ENCODE peak calls at places on chromosomes 11 and 22, in seven cellular contexts. One of them, this sample, is unnamed.

GRCh38 chr11:10432971-10433370 is 22.1 kb upstream of the AMPD3 start:
- DNase-seq in sigmoid colon: no peak
- DNase-seq in GM13976: no peak
- DNase-seq in Right ventricle myocardium superior: no peak
- DNase-seq in fibroblast of the conjunctiva: no peak
- DNase-seq in skeletal muscle cell: no peak
- DNase-seq in MV-4-11: no peak
- DNase-seq in this sample: no peak

GRCh38 chr11:1018091-1018490 is 18.4 kb downstream of the MUC6 start:
- DNase-seq in sigmoid colon: no peak
- DNase-seq in GM13976: no peak
- DNase-seq in Right ventricle myocardium superior: no peak
- DNase-seq in fibroblast of the conjunctiva: no peak
- DNase-seq in skeletal muscle cell: no peak
- DNase-seq in MV-4-11: no peak
- DNase-seq in this sample: no peak

GRCh38 chr11:124724854-124725718 is 14.7 kb upstream of the NRGN start:
- DNase-seq in sigmoid colon: no peak
- DNase-seq in GM13976: peak
- DNase-seq in Right ventricle myocardium superior: no peak
- DNase-seq in fibroblast of the conjunctiva: no peak
- DNase-seq in skeletal muscle cell: no peak
- DNase-seq in MV-4-11: no peak
- DNase-seq in this sample: peak

GRCh38 chr22:21000215-21000986 is 1.5 kb downstream of the THAP7 start:
- DNase-seq in sigmoid colon: no peak
- DNase-seq in GM13976: no peak
- DNase-seq in Right ventricle myocardium superior: no peak
- DNase-seq in fibroblast of the conjunctiva: no peak
- DNase-seq in skeletal muscle cell: no peak
- DNase-seq in MV-4-11: no peak
- DNase-seq in this sample: no peak

GRCh38 chr11:131218542-131218941 is 151.9 kb upstream of the NTM start:
- DNase-seq in sigmoid colon: no peak
- DNase-seq in GM13976: no peak
- DNase-seq in Right ventricle myocardium superior: no peak
- DNase-seq in fibroblast of the conjunctiva: no peak
- DNase-seq in skeletal muscle cell: no peak
- DNase-seq in MV-4-11: no peak
- DNase-seq in this sample: no peak

GRCh38 chr11:27525824-27526516 is 19.4 kb upstream of the LIN7C start:
- DNase-seq in sigmoid colon: no peak
- DNase-seq in GM13976: no peak
- DNase-seq in Right ventricle myocardium superior: peak
- DNase-seq in fibroblast of the conjunctiva: no peak
- DNase-seq in skeletal muscle cell: no peak
- DNase-seq in MV-4-11: no peak
- DNase-seq in this sample: no peak

GRCh38 chr22:21741059-21741458 is 5.5 kb upstream of the YPEL1 start:
- DNase-seq in sigmoid colon: no peak
- DNase-seq in GM13976: no peak
- DNase-seq in Right ventricle myocardium superior: no peak
- DNase-seq in fibroblast of the conjunctiva: no peak
- DNase-seq in skeletal muscle cell: no peak
- DNase-seq in MV-4-11: no peak
- DNase-seq in this sample: no peak

GRCh38 chr11:118312328-118312727 is 7.8 kb downstream of the CD3E start:
- DNase-seq in sigmoid colon: no peak
- DNase-seq in GM13976: no peak
- DNase-seq in Right ventricle myocardium superior: no peak
- DNase-seq in fibroblast of the conjunctiva: no peak
- DNase-seq in skeletal muscle cell: no peak
- DNase-seq in MV-4-11: no peak
- DNase-seq in this sample: no peak

GRCh38 chr11:61739966-61740365 is 12.5 kb upstream of the MYRF start:
- DNase-seq in sigmoid colon: no peak
- DNase-seq in GM13976: no peak
- DNase-seq in Right ventricle myocardium superior: no peak
- DNase-seq in fibroblast of the conjunctiva: no peak
- DNase-seq in skeletal muscle cell: no peak
- DNase-seq in MV-4-11: no peak
- DNase-seq in this sample: no peak